ENCODE peak calls at places on chromosomes 5 and 9, in five cellular contexts. U, X, K, B and E are unnamed samples. For H3K27me3, the result is how much of the 10 kb centered on the place peaks cover.

GRCh38 chr9:99040911-99041582 is 63.9 kb upstream of the TGFBR1 start:
- DNase-seq in B (peak), K (no peak), U (no peak), X (no peak), E (no peak)

GRCh38 chr5:80917596-80917995 is 42.6 kb upstream of the RASGRF2 start:
- DNase-seq in K (no peak), B (no peak), U (no peak), X (no peak), E (no peak)

GRCh38 chr5:132657676-132658382 is at the start of gene IL13:
- DNase-seq in B (no peak), K (no peak), U (peak), X (no peak), E (no peak)

GRCh38 chr9:129407905-129408452 is 212.9 kb downstream of the C9orf50 start:
- DNase-seq in X (no peak), U (no peak), B (no peak), K (no peak), E (peak)

GRCh38 chr9:109914280-109915027 is 134.5 kb downstream of the PALM2AKAP2 start:
- DNase-seq in K (peak), U (no peak), X (no peak), B (peak), E (no peak)

GRCh38 chr5:27465140-27465539 is 426.8 kb upstream of the CDH9 start:
- DNase-seq in X (no peak), B (no peak), U (no peak), K (no peak), E (no peak)

GRCh38 chr5:14309864-14310531 is 166.9 kb downstream of the TRIO start:
- DNase-seq in B (no peak), U (no peak), K (no peak), X (no peak), E (no peak)

GRCh38 chr5:53480474-53481353 is at the start of gene FST:
- DNase-seq in X (no peak), K (no peak), B (no peak), U (peak), E (no peak)

GRCh38 chr5:77177576-77177975 is 32.9 kb upstream of the PDE8B start:
- DNase-seq in B (no peak), U (no peak), K (no peak), X (no peak), E (no peak)

GRCh38 chr9:9764821-9765220 is 848.0 kb downstream of the PTPRD start:
- DNase-seq in U (no peak), K (no peak), X (no peak), B (peak), E (no peak)

GRCh38 chr5:171913987-171914273 is 92.5 kb downstream of the FBXW11 start:
- DNase-seq in X (no peak), B (no peak), K (no peak), U (no peak), E (no peak)

GRCh38 chr9:26656003-26656940 is 236.3 kb downstream of the CAAP1 start:
- DNase-seq in U (no peak), X (no peak), B (peak), K (no peak), E (no peak)

GRCh38 chr9:88775559-88775958 is 215.7 kb upstream of the S1PR3 start:
- DNase-seq in U (no peak), K (no peak), B (peak), X (no peak), E (no peak)

GRCh38 chr5:87541033-87541432 is 128.3 kb upstream of the CCNH start:
- DNase-seq in U (peak), X (no peak), B (peak), K (peak), E (no peak)

GRCh38 chr5:170522211-170523128 is 18.6 kb downstream of the KCNIP1 start:
- DNase-seq in B (peak), U (no peak), K (no peak), X (no peak), E (no peak)

GRCh38 chr5:25850581-25850980 is 1187.8 kb downstream of the CDH9 start:
- DNase-seq in U (no peak), X (no peak), B (no peak), K (no peak), E (no peak)

GRCh38 chr9:126503333-126504085 is 110.2 kb upstream of the LMX1B start:
- DNase-seq in U (no peak), X (no peak), B (peak), K (no peak), E (peak)

GRCh38 chr5:148820778-148821395 is 5.5 kb upstream of the ADRB2 start:
- DNase-seq in U (no peak), X (no peak), K (no peak), B (no peak), E (no peak)

GRCh38 chr5:158060216-158060615 is 201.3 kb upstream of the CLINT1 start:
- DNase-seq in K (no peak), U (no peak), X (no peak), B (no peak), E (no peak)

GRCh38 chr5:133838286-133838685 is 130.1 kb downstream of the C5orf15 start:
- DNase-seq in X (no peak), U (no peak), K (no peak), B (no peak), E (no peak)
- H3K27me3 ChIP-seq in X (under half), U (under half), K (under half), B (under half), E (under half)

DNA sequence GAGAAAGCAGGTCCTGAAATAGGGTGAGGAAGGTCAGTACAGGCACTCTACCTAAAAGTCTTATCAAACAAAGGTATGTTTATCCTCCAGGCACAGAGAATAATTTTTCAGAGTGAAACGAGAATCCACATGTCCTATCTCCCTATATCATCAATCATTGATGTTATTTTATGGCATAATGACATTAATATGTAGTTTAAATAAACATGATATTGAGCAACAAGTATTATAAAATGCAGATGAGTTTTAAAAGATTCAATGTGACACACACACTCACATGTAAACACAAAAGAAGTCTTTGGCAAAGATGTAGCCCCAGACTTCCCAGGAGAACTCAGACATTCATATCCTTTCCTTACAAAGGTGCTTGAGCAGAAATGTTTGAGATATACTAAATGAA is 389.1 kb downstream of the ADGRV1 start:
- DNase-seq in U (no peak), K (no peak), X (no peak), B (no peak), E (no peak)
- H3K27me3 ChIP-seq in U (under half), K (under half), X (under half), B (under half), E (under half)

GRCh38 chr9:4738866-4739586 is 2.0 kb downstream of the AK3 start:
- DNase-seq in U (peak), B (no peak), K (no peak), X (no peak), E (no peak)
- H3K27me3 ChIP-seq in U (under half), B (under half), K (under half), X (under half), E (under half)

GRCh38 chr5:135460246-135461033 is 8.3 kb upstream of the TIFAB start:
- DNase-seq in X (no peak), U (no peak), B (no peak), K (no peak), E (peak)

GRCh38 chr5:135456238-135457099 is 4.3 kb upstream of the TIFAB start:
- DNase-seq in K (peak), U (no peak), B (peak), X (peak), E (peak)

GRCh38 chr5:135457424-135458071 is 5.4 kb upstream of the TIFAB start:
- DNase-seq in B (peak), U (peak), K (peak), X (no peak), E (peak)

GRCh38 chr5:135458356-135458755 is 6.2 kb upstream of the TIFAB start:
- DNase-seq in B (no peak), X (no peak), K (no peak), U (no peak), E (peak)

DNA sequence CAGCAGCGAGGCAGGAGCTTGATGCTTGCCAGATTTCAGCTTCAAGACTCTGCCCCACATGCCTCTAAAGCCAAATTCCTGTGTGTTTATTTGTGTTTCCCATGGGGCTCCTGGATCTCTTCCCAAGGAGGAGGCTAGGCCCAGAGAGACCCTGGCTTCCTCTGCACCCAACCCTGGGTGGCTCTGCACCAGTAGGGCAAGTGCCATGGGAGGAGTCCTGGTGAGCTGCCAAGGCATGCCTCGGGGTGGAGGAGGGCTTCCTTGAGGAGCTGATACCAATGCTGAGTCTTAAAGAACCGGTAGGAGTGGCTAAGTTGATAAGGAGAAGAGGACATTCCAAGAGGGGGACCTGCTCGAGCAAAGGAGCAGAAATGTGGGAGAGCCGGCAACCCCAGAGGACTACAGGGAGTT is 6.8 kb upstream of the TIFAB start:
- DNase-seq in U (peak), K (peak), X (no peak), B (no peak), E (peak)
- H3K27me3 ChIP-seq in U (under half), K (under half), X (under half), B (under half), E (under half)

DNA sequence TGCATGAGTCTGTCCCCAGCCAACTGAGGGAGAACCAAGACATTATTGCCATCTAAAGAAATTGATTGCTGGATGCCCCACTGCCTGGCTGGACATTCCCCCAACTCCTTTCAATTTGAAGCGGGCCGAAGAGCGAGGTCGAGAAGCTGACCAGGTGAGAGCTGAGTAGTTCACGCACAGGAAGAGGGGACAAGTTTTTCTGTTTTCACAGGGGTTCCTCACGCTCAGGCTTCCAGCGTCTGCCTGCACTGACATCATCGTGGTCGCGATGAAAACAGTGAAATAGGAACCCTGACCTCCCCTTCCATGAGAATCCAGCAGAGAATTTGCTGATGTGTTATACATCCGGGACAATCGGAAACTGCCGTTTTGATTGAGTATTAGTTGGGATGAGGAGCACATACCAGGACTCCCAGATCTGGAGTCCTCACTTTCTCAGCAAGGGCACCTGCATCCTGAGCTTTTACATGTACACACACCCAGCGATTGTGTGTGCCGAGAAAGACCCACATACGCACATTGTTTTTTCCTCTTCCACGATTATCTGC is 3.1 kb upstream of the DMRT3 start:
- DNase-seq in K (no peak), U (no peak), X (no peak), B (no peak), E (no peak)
- H3K27me3 ChIP-seq in K (half or more), U (half or more), X (half or more), B (half or more), E (under half)

GRCh38 chr9:135085830-135086546 is 1.5 kb upstream of the OLFM1 start:
- DNase-seq in B (peak), X (peak), U (peak), K (peak), E (peak)

GRCh38 chr9:135087899-135088347 is 455 bp downstream of the OLFM1 start:
- DNase-seq in K (no peak), U (no peak), B (no peak), X (no peak), E (no peak)

GRCh38 chr9:135088348-135088978 is 995 bp downstream of the OLFM1 start:
- DNase-seq in X (no peak), K (no peak), B (no peak), U (no peak), E (no peak)

GRCh38 chr9:135086597-135087488 is 625 bp upstream of the OLFM1 start:
- DNase-seq in U (no peak), B (no peak), X (no peak), K (no peak), E (no peak)

DNA sequence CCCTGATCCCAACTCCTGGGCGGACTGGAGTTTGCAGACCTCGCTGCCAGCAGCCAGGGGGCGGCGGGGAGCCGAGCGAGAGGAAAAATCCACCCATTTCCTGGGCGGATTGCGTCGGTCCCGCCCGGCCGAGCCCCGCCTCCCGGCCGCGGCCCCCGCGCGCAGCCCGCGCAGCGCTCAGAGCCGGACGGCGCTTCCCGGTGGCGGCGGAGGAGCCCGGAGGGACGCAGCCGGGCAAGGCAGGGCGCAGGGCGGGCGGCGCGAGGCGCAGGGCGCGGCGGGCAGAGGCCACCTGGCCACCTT is at the start of gene OLFM1:
- DNase-seq in K (peak), X (peak), B (peak), U (peak), E (peak)
- H3K27me3 ChIP-seq in K (under half), X (under half), B (under half), U (under half), E (under half)

GRCh38 chr5:121573844-121574243 is 277.8 kb upstream of the FTMT start:
- DNase-seq in K (no peak), B (no peak), U (no peak), X (no peak), E (no peak)
- H3K27me3 ChIP-seq in K (under half), B (under half), U (under half), X (under half), E (under half)

DNA sequence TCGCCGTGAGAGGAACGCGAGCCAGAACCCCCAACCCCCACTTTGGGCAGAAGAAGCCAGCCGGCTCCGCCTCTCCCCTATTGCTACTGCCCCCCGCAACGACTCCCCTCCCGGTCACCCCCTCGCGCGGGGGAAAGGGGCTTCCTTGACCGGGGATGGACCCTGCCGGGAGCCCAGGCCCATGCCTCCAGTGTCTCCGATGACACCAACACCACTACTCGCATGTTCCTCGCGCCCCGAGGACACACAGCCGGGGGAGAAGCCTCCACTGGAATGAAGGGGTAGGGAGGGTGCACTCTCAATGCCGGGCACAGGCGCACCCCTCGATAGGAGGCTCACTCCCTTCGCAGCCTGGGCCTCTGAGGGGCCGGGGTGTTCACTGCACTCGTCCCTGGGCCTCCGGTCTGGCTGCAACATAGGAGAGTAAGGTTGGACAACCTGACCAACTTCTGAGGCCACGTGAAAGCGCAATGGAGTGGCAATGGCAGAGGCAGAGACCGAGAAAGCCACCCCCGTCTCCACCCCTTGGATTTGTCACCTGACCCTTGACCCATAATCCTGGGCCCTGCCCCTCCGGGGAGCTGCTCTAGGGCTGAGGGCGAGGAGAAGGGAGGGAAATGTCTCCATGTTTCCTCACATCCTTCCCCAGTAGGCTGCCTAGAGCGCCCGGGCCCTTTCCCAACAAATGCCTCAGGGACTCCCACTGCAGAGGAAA is 1.0 kb upstream of the CNTFR start:
- DNase-seq in B (no peak), U (peak), K (peak), X (peak), E (peak)
- H3K27me3 ChIP-seq in B (half or more), U (half or more), K (half or more), X (under half), E (under half)